ENCODE peak calls at places on chromosomes 12 and 14, in ten cellular contexts. C, R, E, O, D, U, I, W, J and S are unnamed samples.

GRCh38 chr14:59254146-59254910 is 65.9 kb downstream of the DAAM1 start:
- DNase-seq in J (no peak), I (peak; percentile 97), D (peak; percentile 58), U (peak; percentile 98), W (no peak), E (no peak), C (no peak), R (no peak), O (peak; percentile 99), S (no peak)

GRCh38 chr14:92657457-92658142 is 90.8 kb downstream of the LGMN start:
- DNase-seq in E (no peak), C (no peak), J (no peak), D (no peak), U (no peak), W (no peak), R (no peak), O (no peak), I (no peak), S (no peak)

GRCh38 chr12:59650594-59651229 is 54.9 kb downstream of the SLC16A7 start:
- DNase-seq in C (no peak), R (peak; percentile 35), W (no peak), U (no peak), D (no peak), J (no peak), O (peak; percentile 56), E (no peak), I (peak; percentile 52), S (no peak)

GRCh38 chr14:20690848-20691640 is 2.5 kb downstream of the ANG start:
- DNase-seq in C (peak; percentile 39), I (peak; percentile 70), U (peak; percentile 72), O (peak; percentile 85), W (peak; percentile 44), J (peak; percentile 81), R (peak; percentile 54), E (no peak), D (peak; percentile 74), S (peak; percentile 22)

GRCh38 chr12:13744566-13744965 is 236.8 kb downstream of the GRIN2B start:
- DNase-seq in I (no peak), J (no peak), R (no peak), O (no peak), W (no peak), D (no peak), C (peak; percentile 4), E (no peak), U (no peak), S (no peak)

GRCh38 chr12:12503384-12504078 is 59.1 kb downstream of the DUSP16 start:
- DNase-seq in I (no peak), R (no peak), U (no peak), C (no peak), J (no peak), E (no peak), D (no peak), O (no peak), W (no peak), S (no peak)

GRCh38 chr14:68884031-68885030 is 91.5 kb upstream of the ZFP36L1 start:
- DNase-seq in C (no peak), O (peak; percentile 91), W (peak; percentile 76), D (peak; percentile 86), U (peak; percentile 86), E (no peak), J (no peak), R (no peak), I (peak; percentile 92), S (no peak)

GRCh38 chr14:89576960-89577359 is 159.9 kb upstream of the FOXN3 start:
- DNase-seq in C (peak; percentile 8), U (no peak), O (no peak), D (no peak), I (no peak), J (no peak), W (no peak), E (no peak), R (no peak), S (no peak)

GRCh38 chr12:77007476-77007875 is 57.9 kb downstream of the E2F7 start:
- DNase-seq in R (no peak), J (no peak), W (no peak), O (no peak), D (no peak), U (peak; percentile 83), I (no peak), E (no peak), C (no peak), S (no peak)

GRCh38 chr12:65300679-65301349 is 22.3 kb downstream of the MSRB3 start:
- DNase-seq in U (peak; percentile 13), C (peak; percentile 12), E (no peak), R (peak; percentile 69), W (peak; percentile 13), J (peak; percentile 77), O (peak; percentile 58), I (no peak), D (peak; percentile 39), S (no peak)

GRCh38 chr14:28785096-28785952 is 18.7 kb downstream of the FOXG1 start:
- DNase-seq in E (no peak), R (no peak), O (no peak), I (no peak), D (no peak), U (peak; percentile 12), W (no peak), J (no peak), C (peak; percentile 49), S (peak; percentile 30)

GRCh38 chr12:92442782-92443181 is 260.0 kb upstream of the PLEKHG7 start:
- DNase-seq in C (no peak), J (no peak), D (no peak), I (no peak), U (no peak), W (no peak), E (no peak), R (peak; percentile 33), O (no peak), S (no peak)

GRCh38 chr12:119082496-119082895 is 96.2 kb upstream of the HSPB8 start:
- DNase-seq in E (no peak), W (no peak), U (no peak), I (no peak), D (no peak), R (no peak), J (peak; percentile 59), C (peak; percentile 10), O (no peak), S (no peak)

GRCh38 chr14:35122696-35123387 is 490 bp downstream of the PRORP start:
- DNase-seq in O (peak; percentile 74), I (peak; percentile 61), E (peak; percentile 13), R (peak; percentile 8), J (no peak), D (peak; percentile 62), U (peak; percentile 54), W (no peak), C (no peak), S (no peak)

GRCh38 chr14:35332517-35333346 is 40.5 kb downstream of the PSMA6 start:
- DNase-seq in U (peak; percentile 41), W (no peak), O (no peak), C (no peak), J (no peak), E (peak; percentile 25), I (no peak), D (peak; percentile 77), R (peak; percentile 66), S (no peak)

DNA sequence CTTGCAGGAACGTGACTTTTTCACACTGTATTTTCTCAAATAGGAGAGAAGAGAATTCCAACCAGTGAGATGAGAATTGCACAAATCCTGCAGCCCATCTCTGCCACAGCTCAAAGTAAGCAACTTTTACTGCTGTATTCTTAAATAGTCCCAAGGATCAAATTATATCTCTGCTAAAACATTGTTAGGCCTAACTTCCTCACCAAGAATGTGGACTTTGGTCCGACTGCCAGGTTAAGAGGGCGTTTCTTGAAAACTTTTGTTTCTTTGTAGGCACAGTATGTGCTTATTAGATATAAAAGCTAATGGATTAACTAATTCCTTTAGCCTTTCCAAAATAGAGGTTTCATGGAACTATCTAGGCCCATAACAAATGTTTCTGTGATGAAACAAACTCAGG is 61.4 kb upstream of the IFNG-AS1 start:
- DNase-seq in J (no peak), U (no peak), I (no peak), E (no peak), W (no peak), C (no peak), D (no peak), R (no peak), O (no peak), S (no peak)
- TF ChIP-seq CTCF in J (no peak), U (no peak), I (no peak), E (no peak), W (no peak), C (no peak), D (no peak), R (no peak), O (no peak), S (no peak)

GRCh38 chr12:16385779-16386646 is 38.6 kb downstream of the MGST1 start:
- DNase-seq in U (peak; percentile 73), R (peak; percentile 47), J (peak; percentile 77), I (peak; percentile 73), W (peak; percentile 14), D (peak; percentile 64), O (peak; percentile 77), E (no peak), C (peak; percentile 20), S (peak; percentile 49)
- TF ChIP-seq CTCF in U (peak; percentile 66), R (peak; percentile 44), J (peak; percentile 58), I (peak; percentile 52), W (peak; percentile 61), D (peak; percentile 61), O (peak; percentile 56), E (peak; percentile 20), C (peak; percentile 42), S (peak; percentile 74)

GRCh38 chr12:48925218-48925871 is at the start of gene FKBP11:
- DNase-seq in J (peak; percentile 39), C (peak; percentile 59), I (peak; percentile 37), R (peak; percentile 62), O (peak; percentile 53), E (no peak), U (peak; percentile 47), D (peak; percentile 36), W (no peak), S (peak; percentile 24)
- TF ChIP-seq CTCF in J (no peak), C (no peak), I (no peak), R (no peak), O (no peak), E (no peak), U (no peak), D (no peak), W (no peak), S (no peak)

DNA sequence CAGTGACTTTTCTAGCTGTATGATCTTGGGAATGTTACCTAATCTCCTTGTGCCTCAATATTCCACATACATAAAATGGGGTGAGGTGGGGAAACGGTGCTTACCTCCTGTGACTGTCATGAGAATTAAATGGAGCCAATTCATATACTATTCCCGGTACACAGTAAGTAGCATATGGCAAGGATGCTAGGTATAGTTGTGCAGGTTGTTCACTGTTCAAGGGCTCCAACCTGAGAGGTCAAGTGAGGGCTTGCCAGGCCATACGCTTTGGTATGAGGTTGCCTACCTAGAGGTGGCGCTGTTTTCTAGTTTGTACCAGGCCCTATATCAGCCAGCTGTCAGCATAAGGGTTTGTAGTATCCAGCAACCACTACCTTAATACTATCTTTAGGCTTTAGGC is 3.6 kb upstream of the BATF start:
- DNase-seq in U (no peak), W (no peak), R (no peak), O (peak; percentile 38), D (peak; percentile 41), I (no peak), E (no peak), C (no peak), J (peak; percentile 44), S (no peak)
- TF ChIP-seq CTCF in U (no peak), W (peak; percentile 48), R (no peak), O (peak; percentile 64), D (peak; percentile 52), I (peak; percentile 32), E (peak; percentile 63), C (peak; percentile 13), J (peak; percentile 42), S (peak; percentile 24)